ENCODE peak calls at places on chromosomes 11 and 22, in seven cellular contexts. I, W, Y, D, M, T and B are unnamed samples.

GRCh38 chr11:29184939-29185890 is 831.6 kb downstream of the KCNA4 start:
- DNase-seq in I (no peak), W (peak), Y (no peak), D (no peak), M (peak), T (peak), B (no peak)

GRCh38 chr11:128619540-128620305 is 32.4 kb upstream of the ETS1 start:
- DNase-seq in I (no peak), W (no peak), Y (no peak), D (no peak), M (no peak), T (no peak), B (no peak)

GRCh38 chr11:120357620-120358019 is 21.4 kb downstream of the ARHGEF12 start:
- DNase-seq in I (no peak), W (no peak), Y (no peak), D (no peak), M (no peak), T (no peak), B (no peak)

GRCh38 chr11:47318166-47318565 is 34.3 kb downstream of the MYBPC3 start:
- DNase-seq in I (no peak), W (no peak), Y (no peak), D (no peak), M (no peak), T (no peak), B (no peak)

GRCh38 chr11:105701098-105701497 is 91.2 kb downstream of the GRIA4 start:
- DNase-seq in I (no peak), W (no peak), Y (no peak), D (no peak), M (no peak), T (no peak), B (no peak)

GRCh38 chr11:45048313-45048841 is 97.7 kb upstream of the TP53I11 start:
- DNase-seq in I (no peak), W (no peak), Y (no peak), D (no peak), M (no peak), T (no peak), B (no peak)

GRCh38 chr11:107785401-107785800 is 73.2 kb downstream of the SLC35F2 start:
- DNase-seq in I (no peak), W (peak), Y (peak), D (peak), M (peak), T (no peak), B (no peak)

GRCh38 chr22:41367680-41368542 is 13.8 kb upstream of the TEF start:
- DNase-seq in I (no peak), W (peak), Y (peak), D (no peak), M (no peak), T (no peak), B (peak)

GRCh38 chr11:93791493-93791892 is 7.4 kb downstream of the MED17 start:
- DNase-seq in I (no peak), W (no peak), Y (no peak), D (no peak), M (no peak), T (no peak), B (no peak)

GRCh38 chr22:19287889-19288288 is 3.6 kb downstream of the CLTCL1 start:
- DNase-seq in I (no peak), W (peak), Y (peak), D (no peak), M (peak), T (peak), B (no peak)

GRCh38 chr11:34866375-34866774 is 49.8 kb downstream of the APIP start:
- DNase-seq in I (no peak), W (peak), Y (peak), D (no peak), M (peak), T (no peak), B (no peak)

GRCh38 chr11:28491431-28491830 is 383.2 kb downstream of the METTL15 start:
- DNase-seq in I (no peak), W (peak), Y (no peak), D (no peak), M (no peak), T (no peak), B (no peak)

GRCh38 chr11:115481528-115481927 is 22.7 kb downstream of the CADM1 start:
- DNase-seq in I (no peak), W (no peak), Y (no peak), D (no peak), M (no peak), T (no peak), B (no peak)

GRCh38 chr22:42769574-42770447 is 49.1 kb upstream of the A4GALT start:
- DNase-seq in I (no peak), W (peak), Y (peak), D (no peak), M (peak), T (no peak), B (no peak)

GRCh38 chr22:50220603-50221409 is 20.0 kb downstream of the SELENOO start:
- DNase-seq in I (no peak), W (no peak), Y (no peak), D (no peak), M (no peak), T (no peak), B (no peak)

GRCh38 chr11:110075087-110075821 is 17.9 kb upstream of the ZC3H12C start:
- DNase-seq in I (no peak), W (no peak), Y (peak), D (no peak), M (no peak), T (peak), B (no peak)

GRCh38 chr11:123166095-123166559 is 28.9 kb downstream of the CLMP start:
- DNase-seq in I (peak), W (peak), Y (peak), D (peak), M (peak), T (peak), B (peak)

GRCh38 chr22:48756146-48757111 is 1071.2 kb downstream of the BRD1 start:
- DNase-seq in I (no peak), W (no peak), Y (no peak), D (no peak), M (no peak), T (no peak), B (no peak)

GRCh38 chr11:32087602-32088001 is 3.3 kb upstream of the RCN1 start:
- DNase-seq in I (no peak), W (peak), Y (no peak), D (no peak), M (peak), T (no peak), B (no peak)

GRCh38 chr11:64772318-64773018 is 5.9 kb downstream of the SF1 start:
- DNase-seq in I (no peak), W (no peak), Y (no peak), D (no peak), M (no peak), T (no peak), B (no peak)

GRCh38 chr22:36194971-36195370 is 6.6 kb downstream of the APOL4 start:
- DNase-seq in I (peak), W (peak), Y (peak), D (peak), M (peak), T (peak), B (peak)

GRCh38 chr11:108669711-108670110 is 4.8 kb downstream of the DDX10 start:
- DNase-seq in I (no peak), W (no peak), Y (peak), D (no peak), M (no peak), T (peak), B (no peak)

GRCh38 chr11:83159901-83160865 is 3.3 kb downstream of the PCF11 start:
- DNase-seq in I (no peak), W (peak), Y (peak), D (no peak), M (peak), T (no peak), B (no peak)
- H3K9ac ChIP-seq in I (no peak), W (peak), Y (no peak), D (no peak), M (peak), T (peak), B (peak)

GRCh38 chr11:65826972-65827773 is 6.6 kb upstream of the SNX32 start:
- DNase-seq in I (no peak), W (no peak), Y (no peak), D (no peak), M (no peak), T (no peak), B (no peak)

GRCh38 chr11:65822760-65823528 is 10.8 kb upstream of the SNX32 start:
- DNase-seq in I (no peak), W (no peak), Y (no peak), D (no peak), M (no peak), T (no peak), B (no peak)

GRCh38 chr11:65829459-65829858 is 4.3 kb upstream of the SNX32 start:
- DNase-seq in I (no peak), W (no peak), Y (no peak), D (no peak), M (no peak), T (no peak), B (no peak)

GRCh38 chr11:65833297-65834030 is at the start of gene SNX32:
- DNase-seq in I (peak), W (peak), Y (peak), D (peak), M (peak), T (peak), B (peak)

GRCh38 chr11:65827774-65828156 is 6.0 kb upstream of the SNX32 start:
- DNase-seq in I (no peak), W (peak), Y (no peak), D (no peak), M (peak), T (no peak), B (no peak)
- H3K23ac ChIP-seq in I (no peak), W (no peak), Y (no peak), D (no peak), M (no peak), T (no peak), B (no peak)

DNA sequence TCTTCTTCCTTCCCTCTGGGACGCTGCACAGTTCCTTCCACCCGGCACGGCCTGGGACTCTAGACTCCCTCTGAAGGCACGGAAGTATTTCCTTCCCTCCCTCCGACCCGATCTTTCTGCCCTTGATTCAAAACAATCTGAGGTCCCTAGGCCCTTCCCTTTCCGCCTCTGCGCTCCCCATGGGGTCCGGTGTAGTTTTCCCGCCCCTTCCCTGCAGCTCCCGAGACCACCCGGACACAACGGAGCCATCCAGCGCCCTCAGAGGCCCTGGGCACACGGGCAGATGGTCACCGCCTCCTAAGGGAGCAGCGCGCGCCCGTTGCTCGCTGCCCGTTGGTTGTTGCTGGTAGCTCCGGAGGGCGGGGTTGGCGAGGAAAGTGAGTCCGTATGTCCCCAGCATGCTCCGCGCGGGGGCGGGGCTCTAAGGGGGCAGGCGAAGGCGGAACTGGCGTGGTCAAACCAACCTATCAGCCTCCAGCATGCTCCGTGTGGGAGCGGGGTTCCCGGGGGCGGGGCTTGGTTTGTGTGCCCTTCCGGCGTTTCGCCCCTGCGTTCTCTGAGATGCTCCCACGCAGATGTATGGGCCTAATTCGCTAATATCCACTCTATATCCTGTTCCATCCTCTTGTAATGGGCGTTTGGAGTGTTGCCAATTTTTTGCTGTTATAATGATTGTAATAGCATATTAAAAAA is 19.6 kb downstream of the MIF start:
- DNase-seq in I (peak), W (peak), Y (peak), D (peak), M (peak), T (peak), B (peak)
- H3K9ac ChIP-seq in I (peak), W (peak), Y (peak), D (peak), M (peak), T (peak), B (peak)

DNA sequence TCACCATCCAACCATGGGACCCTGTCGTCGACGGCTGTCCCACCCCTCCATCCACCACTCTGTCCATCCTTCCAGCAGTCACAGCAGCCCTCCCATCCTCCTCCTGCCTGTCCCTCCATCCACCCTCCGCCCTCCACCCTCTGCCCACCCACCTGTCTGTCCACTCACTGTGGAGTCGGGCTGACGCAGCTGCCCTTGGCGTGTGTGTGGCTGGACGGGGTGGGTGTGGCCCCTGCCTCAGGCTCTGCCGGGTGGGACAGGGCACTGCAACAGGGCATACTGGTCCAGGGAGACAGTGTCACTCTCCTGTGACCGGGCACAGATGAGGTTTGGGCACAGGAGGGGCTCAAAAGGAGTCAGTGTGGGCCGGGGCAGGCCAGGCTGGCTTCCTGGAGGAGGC is 1.9 kb downstream of the PKP3 start:
- DNase-seq in I (no peak), W (no peak), Y (peak), D (no peak), M (no peak), T (no peak), B (no peak)
- H3K23ac ChIP-seq in I (peak), W (no peak), Y (no peak), D (no peak), M (no peak), T (no peak), B (no peak)